ENCODE peak calls at places on chromosomes 12 and 14, in four cellular contexts. One of them, this sample, is unnamed.

GRCh38 chr12:14258468-14258947 is 107.0 kb upstream of the ATF7IP start:
- DNase-seq in transverse colon: no peak
- DNase-seq in HCT116: no peak
- DNase-seq in esophagus muscularis mucosa: no peak
- DNase-seq in this sample: no peak

GRCh38 chr12:84124211-84124610 is 788.4 kb downstream of the SLC6A15 start:
- DNase-seq in transverse colon: no peak
- DNase-seq in HCT116: no peak
- DNase-seq in esophagus muscularis mucosa: no peak
- DNase-seq in this sample: no peak

GRCh38 chr12:93766802-93767523 is 89.8 kb downstream of the CRADD start:
- DNase-seq in transverse colon: peak; percentile 29
- DNase-seq in HCT116: no peak
- DNase-seq in esophagus muscularis mucosa: no peak
- DNase-seq in this sample: peak; percentile 8

GRCh38 chr12:68080577-68080976 is 79.0 kb downstream of the IFNG start:
- DNase-seq in transverse colon: no peak
- DNase-seq in HCT116: no peak
- DNase-seq in esophagus muscularis mucosa: no peak
- DNase-seq in this sample: no peak

GRCh38 chr14:96567289-96567899 is 65.2 kb downstream of the PAPOLA start:
- DNase-seq in transverse colon: no peak
- DNase-seq in HCT116: no peak
- DNase-seq in esophagus muscularis mucosa: no peak
- DNase-seq in this sample: no peak

GRCh38 chr12:121279507-121279915 is 17.0 kb downstream of the CAMKK2 start:
- DNase-seq in transverse colon: peak; percentile 23
- DNase-seq in HCT116: no peak
- DNase-seq in esophagus muscularis mucosa: no peak
- DNase-seq in this sample: no peak

GRCh38 chr14:97179573-97179972 is 382.4 kb downstream of the VRK1 start:
- DNase-seq in transverse colon: no peak
- DNase-seq in HCT116: no peak
- DNase-seq in esophagus muscularis mucosa: peak; percentile 75
- DNase-seq in this sample: no peak

GRCh38 chr12:130300725-130301124 is 37.0 kb upstream of the PIWIL1 start:
- DNase-seq in transverse colon: no peak
- DNase-seq in HCT116: no peak
- DNase-seq in esophagus muscularis mucosa: peak; percentile 66
- DNase-seq in this sample: no peak

GRCh38 chr14:85415015-85415712 is 114.8 kb upstream of the FLRT2 start:
- DNase-seq in transverse colon: no peak
- DNase-seq in HCT116: no peak
- DNase-seq in esophagus muscularis mucosa: no peak
- DNase-seq in this sample: no peak

GRCh38 chr14:20489093-20489994 is 16.0 kb upstream of the RNASE10 start:
- DNase-seq in transverse colon: no peak
- DNase-seq in HCT116: no peak
- DNase-seq in esophagus muscularis mucosa: no peak
- DNase-seq in this sample: no peak

GRCh38 chr12:10392394-10392930 is 2.6 kb upstream of the KLRK1 start:
- DNase-seq in transverse colon: peak; percentile 30
- DNase-seq in HCT116: peak; percentile 79
- DNase-seq in esophagus muscularis mucosa: peak; percentile 93
- DNase-seq in this sample: no peak

GRCh38 chr12:49109631-49110172 is 945 bp downstream of the LMBR1L start:
- DNase-seq in transverse colon: no peak
- DNase-seq in HCT116: no peak
- DNase-seq in esophagus muscularis mucosa: no peak
- DNase-seq in this sample: no peak

GRCh38 chr12:59040651-59041050 is 120.3 kb upstream of the LRIG3 start:
- DNase-seq in transverse colon: no peak
- DNase-seq in HCT116: no peak
- DNase-seq in esophagus muscularis mucosa: no peak
- DNase-seq in this sample: no peak

GRCh38 chr12:76764856-76765255 is 941 bp downstream of the ZDHHC17 start:
- DNase-seq in transverse colon: peak; percentile 10
- DNase-seq in HCT116: no peak
- DNase-seq in esophagus muscularis mucosa: no peak
- DNase-seq in this sample: no peak

GRCh38 chr14:24258548-24259265 is 4.3 kb downstream of the TGM1 start:
- DNase-seq in transverse colon: no peak
- DNase-seq in HCT116: no peak
- DNase-seq in esophagus muscularis mucosa: no peak
- DNase-seq in this sample: no peak

GRCh38 chr12:18752280-18752920 is 14.5 kb downstream of the CAPZA3 start:
- DNase-seq in transverse colon: no peak
- DNase-seq in HCT116: no peak
- DNase-seq in esophagus muscularis mucosa: no peak
- DNase-seq in this sample: no peak
- TF ChIP-seq POLR2AphosphoS5 in transverse colon: no peak
- TF ChIP-seq POLR2AphosphoS5 in HCT116: no peak
- TF ChIP-seq POLR2AphosphoS5 in esophagus muscularis mucosa: no peak
- TF ChIP-seq POLR2AphosphoS5 in this sample: no peak

GRCh38 chr12:53063708-53064612 is 14.1 kb downstream of the TNS2 start:
- DNase-seq in transverse colon: peak; percentile 22
- DNase-seq in HCT116: no peak
- DNase-seq in esophagus muscularis mucosa: no peak
- DNase-seq in this sample: no peak
- TF ChIP-seq POLR2AphosphoS5 in transverse colon: peak; percentile 43
- TF ChIP-seq POLR2AphosphoS5 in HCT116: no peak
- TF ChIP-seq POLR2AphosphoS5 in esophagus muscularis mucosa: peak; percentile 68
- TF ChIP-seq POLR2AphosphoS5 in this sample: no peak

GRCh38 chr12:75603475-75603874 is 92.1 kb upstream of the KRR1 start:
- DNase-seq in transverse colon: no peak
- DNase-seq in HCT116: no peak
- DNase-seq in esophagus muscularis mucosa: no peak
- DNase-seq in this sample: no peak

GRCh38 chr12:75606146-75606545 is 94.7 kb upstream of the KRR1 start:
- DNase-seq in transverse colon: no peak
- DNase-seq in HCT116: no peak
- DNase-seq in esophagus muscularis mucosa: no peak
- DNase-seq in this sample: no peak

GRCh38 chr12:75599061-75599460 is 87.7 kb upstream of the KRR1 start:
- DNase-seq in transverse colon: no peak
- DNase-seq in HCT116: no peak
- DNase-seq in esophagus muscularis mucosa: no peak
- DNase-seq in this sample: no peak

GRCh38 chr12:75600146-75600545 is 88.7 kb upstream of the KRR1 start:
- DNase-seq in transverse colon: no peak
- DNase-seq in HCT116: no peak
- DNase-seq in esophagus muscularis mucosa: no peak
- DNase-seq in this sample: no peak

GRCh38 chr12:75602111-75602510 is 90.7 kb upstream of the KRR1 start:
- DNase-seq in transverse colon: no peak
- DNase-seq in HCT116: no peak
- DNase-seq in esophagus muscularis mucosa: no peak
- DNase-seq in this sample: no peak
- TF ChIP-seq POLR2AphosphoS5 in transverse colon: no peak
- TF ChIP-seq POLR2AphosphoS5 in HCT116: no peak
- TF ChIP-seq POLR2AphosphoS5 in esophagus muscularis mucosa: no peak
- TF ChIP-seq POLR2AphosphoS5 in this sample: no peak

GRCh38 chr14:68153275-68153674 is 333.7 kb downstream of the RAD51B start:
- DNase-seq in transverse colon: no peak
- DNase-seq in HCT116: no peak
- DNase-seq in esophagus muscularis mucosa: no peak
- DNase-seq in this sample: no peak
- TF ChIP-seq POLR2AphosphoS5 in transverse colon: no peak
- TF ChIP-seq POLR2AphosphoS5 in HCT116: no peak
- TF ChIP-seq POLR2AphosphoS5 in esophagus muscularis mucosa: no peak
- TF ChIP-seq POLR2AphosphoS5 in this sample: no peak